ENCODE peak calls at places on chromosomes 11 and 22, in five cellular contexts. One of them, this sample, is unnamed.

GRCh38 chr11:94934362-94934761 is 39.0 kb downstream of the CWC15 start:
- DNase-seq in H1: no peak
- DNase-seq in trophoblast cell: no peak
- DNase-seq in neuronal stem cell: no peak
- DNase-seq in mesenchymal stem cell: peak
- DNase-seq in this sample: peak

GRCh38 chr22:17919276-17920144 is 104.9 kb downstream of the MICAL3 start:
- DNase-seq in H1: no peak
- DNase-seq in trophoblast cell: peak
- DNase-seq in neuronal stem cell: no peak
- DNase-seq in mesenchymal stem cell: peak
- DNase-seq in this sample: peak

GRCh38 chr22:48576333-48577013 is 1251.2 kb downstream of the BRD1 start:
- DNase-seq in H1: no peak
- DNase-seq in trophoblast cell: no peak
- DNase-seq in neuronal stem cell: peak
- DNase-seq in mesenchymal stem cell: no peak
- DNase-seq in this sample: peak

GRCh38 chr11:121416909-121417567 is 35.1 kb upstream of the SORL1 start:
- DNase-seq in H1: no peak
- DNase-seq in trophoblast cell: peak
- DNase-seq in neuronal stem cell: no peak
- DNase-seq in mesenchymal stem cell: peak
- DNase-seq in this sample: no peak

GRCh38 chr11:61596539-61596938 is 15.7 kb upstream of the SYT7 start:
- DNase-seq in H1: no peak
- DNase-seq in trophoblast cell: no peak
- DNase-seq in neuronal stem cell: no peak
- DNase-seq in mesenchymal stem cell: no peak
- DNase-seq in this sample: no peak

GRCh38 chr11:134397304-134398078 is 14.6 kb downstream of the B3GAT1 start:
- DNase-seq in H1: no peak
- DNase-seq in trophoblast cell: no peak
- DNase-seq in neuronal stem cell: no peak
- DNase-seq in mesenchymal stem cell: no peak
- DNase-seq in this sample: no peak

GRCh38 chr11:124676386-124676785 is 2.7 kb downstream of the SPA17 start:
- DNase-seq in H1: no peak
- DNase-seq in trophoblast cell: no peak
- DNase-seq in neuronal stem cell: no peak
- DNase-seq in mesenchymal stem cell: no peak
- DNase-seq in this sample: no peak

GRCh38 chr11:112744041-112744440 is 217.2 kb upstream of the NCAM1 start:
- DNase-seq in H1: no peak
- DNase-seq in trophoblast cell: no peak
- DNase-seq in neuronal stem cell: no peak
- DNase-seq in mesenchymal stem cell: no peak
- DNase-seq in this sample: no peak

GRCh38 chr11:132704796-132705375 is 827.4 kb downstream of the OPCML start:
- DNase-seq in H1: no peak
- DNase-seq in trophoblast cell: no peak
- DNase-seq in neuronal stem cell: no peak
- DNase-seq in mesenchymal stem cell: no peak
- DNase-seq in this sample: no peak

GRCh38 chr11:117259417-117259816 is 26.9 kb downstream of the RNF214 start:
- DNase-seq in H1: no peak
- DNase-seq in trophoblast cell: no peak
- DNase-seq in neuronal stem cell: no peak
- DNase-seq in mesenchymal stem cell: no peak
- DNase-seq in this sample: no peak

GRCh38 chr11:121406291-121406690 is 45.8 kb upstream of the SORL1 start:
- DNase-seq in H1: peak
- DNase-seq in trophoblast cell: no peak
- DNase-seq in neuronal stem cell: no peak
- DNase-seq in mesenchymal stem cell: no peak
- DNase-seq in this sample: peak

GRCh38 chr22:30876925-30877553 is 91.5 kb downstream of the MORC2 start:
- DNase-seq in H1: no peak
- DNase-seq in trophoblast cell: no peak
- DNase-seq in neuronal stem cell: no peak
- DNase-seq in mesenchymal stem cell: no peak
- DNase-seq in this sample: no peak

GRCh38 chr11:77884186-77884828 is 63.4 kb downstream of the AAMDC start:
- DNase-seq in H1: no peak
- DNase-seq in trophoblast cell: peak
- DNase-seq in neuronal stem cell: no peak
- DNase-seq in mesenchymal stem cell: peak
- DNase-seq in this sample: no peak

GRCh38 chr22:36765943-36766450 is 9.9 kb downstream of the IFT27 start:
- DNase-seq in H1: no peak
- DNase-seq in trophoblast cell: no peak
- DNase-seq in neuronal stem cell: no peak
- DNase-seq in mesenchymal stem cell: no peak
- DNase-seq in this sample: no peak

GRCh38 chr22:43857367-43857766 is 4.9 kb downstream of the SULT4A1 start:
- DNase-seq in H1: no peak
- DNase-seq in trophoblast cell: no peak
- DNase-seq in neuronal stem cell: no peak
- DNase-seq in mesenchymal stem cell: no peak
- DNase-seq in this sample: no peak

GRCh38 chr11:85536438-85536837 is 90.7 kb downstream of the DLG2 start:
- DNase-seq in H1: no peak
- DNase-seq in trophoblast cell: no peak
- DNase-seq in neuronal stem cell: no peak
- DNase-seq in mesenchymal stem cell: no peak
- DNase-seq in this sample: no peak

GRCh38 chr22:44584256-44584902 is 86.3 kb upstream of the RTL6 start:
- DNase-seq in H1: no peak
- DNase-seq in trophoblast cell: no peak
- DNase-seq in neuronal stem cell: no peak
- DNase-seq in mesenchymal stem cell: no peak
- DNase-seq in this sample: peak

GRCh38 chr11:86115542-86116385 is 46.9 kb upstream of the PICALM start:
- DNase-seq in H1: no peak
- DNase-seq in trophoblast cell: no peak
- DNase-seq in neuronal stem cell: no peak
- DNase-seq in mesenchymal stem cell: no peak
- DNase-seq in this sample: no peak

GRCh38 chr11:69644071-69644961 is 3.4 kb downstream of the CCND1 start:
- DNase-seq in H1: no peak
- DNase-seq in trophoblast cell: no peak
- DNase-seq in neuronal stem cell: no peak
- DNase-seq in mesenchymal stem cell: peak
- DNase-seq in this sample: no peak

GRCh38 chr11:11215058-11215815 is 137.8 kb downstream of the CSNK2A3 start:
- DNase-seq in H1: no peak
- DNase-seq in trophoblast cell: no peak
- DNase-seq in neuronal stem cell: no peak
- DNase-seq in mesenchymal stem cell: no peak
- DNase-seq in this sample: no peak

GRCh38 chr22:29769723-29770321 is 2.7 kb downstream of the UQCR10 start:
- DNase-seq in H1: no peak
- DNase-seq in trophoblast cell: no peak
- DNase-seq in neuronal stem cell: no peak
- DNase-seq in mesenchymal stem cell: no peak
- DNase-seq in this sample: no peak

GRCh38 chr22:29766632-29767288 is at the start of gene ZMAT5:
- DNase-seq in H1: peak
- DNase-seq in trophoblast cell: peak
- DNase-seq in neuronal stem cell: peak
- DNase-seq in mesenchymal stem cell: peak
- DNase-seq in this sample: peak

GRCh38 chr22:29768052-29768680 is 997 bp downstream of the UQCR10 start:
- DNase-seq in H1: no peak
- DNase-seq in trophoblast cell: no peak
- DNase-seq in neuronal stem cell: no peak
- DNase-seq in mesenchymal stem cell: peak
- DNase-seq in this sample: no peak

GRCh38 chr22:29765905-29766631 is 739 bp downstream of the ZMAT5 start:
- DNase-seq in H1: no peak
- DNase-seq in trophoblast cell: no peak
- DNase-seq in neuronal stem cell: peak
- DNase-seq in mesenchymal stem cell: no peak
- DNase-seq in this sample: no peak

GRCh38 chr22:29767289-29768051 is at the start of gene UQCR10:
- DNase-seq in H1: peak
- DNase-seq in trophoblast cell: peak
- DNase-seq in neuronal stem cell: peak
- DNase-seq in mesenchymal stem cell: peak
- DNase-seq in this sample: peak
- H3K14ac ChIP-seq in H1: no peak
- H3K14ac ChIP-seq in trophoblast cell: peak
- H3K14ac ChIP-seq in neuronal stem cell: peak
- H3K14ac ChIP-seq in mesenchymal stem cell: peak
- H3K14ac ChIP-seq in this sample: peak

GRCh38 chr11:34656062-34656720 is 35.3 kb downstream of the EHF start:
- DNase-seq in H1: no peak
- DNase-seq in trophoblast cell: no peak
- DNase-seq in neuronal stem cell: no peak
- DNase-seq in mesenchymal stem cell: peak
- DNase-seq in this sample: no peak

GRCh38 chr11:34653851-34654490 is 33.1 kb downstream of the EHF start:
- DNase-seq in H1: no peak
- DNase-seq in trophoblast cell: peak
- DNase-seq in neuronal stem cell: no peak
- DNase-seq in mesenchymal stem cell: peak
- DNase-seq in this sample: no peak

GRCh38 chr11:34653031-34653430 is 32.1 kb downstream of the EHF start:
- DNase-seq in H1: no peak
- DNase-seq in trophoblast cell: no peak
- DNase-seq in neuronal stem cell: no peak
- DNase-seq in mesenchymal stem cell: no peak
- DNase-seq in this sample: no peak

GRCh38 chr11:34655335-34656008 is 34.6 kb downstream of the EHF start:
- DNase-seq in H1: no peak
- DNase-seq in trophoblast cell: no peak
- DNase-seq in neuronal stem cell: no peak
- DNase-seq in mesenchymal stem cell: peak
- DNase-seq in this sample: no peak

DNA sequence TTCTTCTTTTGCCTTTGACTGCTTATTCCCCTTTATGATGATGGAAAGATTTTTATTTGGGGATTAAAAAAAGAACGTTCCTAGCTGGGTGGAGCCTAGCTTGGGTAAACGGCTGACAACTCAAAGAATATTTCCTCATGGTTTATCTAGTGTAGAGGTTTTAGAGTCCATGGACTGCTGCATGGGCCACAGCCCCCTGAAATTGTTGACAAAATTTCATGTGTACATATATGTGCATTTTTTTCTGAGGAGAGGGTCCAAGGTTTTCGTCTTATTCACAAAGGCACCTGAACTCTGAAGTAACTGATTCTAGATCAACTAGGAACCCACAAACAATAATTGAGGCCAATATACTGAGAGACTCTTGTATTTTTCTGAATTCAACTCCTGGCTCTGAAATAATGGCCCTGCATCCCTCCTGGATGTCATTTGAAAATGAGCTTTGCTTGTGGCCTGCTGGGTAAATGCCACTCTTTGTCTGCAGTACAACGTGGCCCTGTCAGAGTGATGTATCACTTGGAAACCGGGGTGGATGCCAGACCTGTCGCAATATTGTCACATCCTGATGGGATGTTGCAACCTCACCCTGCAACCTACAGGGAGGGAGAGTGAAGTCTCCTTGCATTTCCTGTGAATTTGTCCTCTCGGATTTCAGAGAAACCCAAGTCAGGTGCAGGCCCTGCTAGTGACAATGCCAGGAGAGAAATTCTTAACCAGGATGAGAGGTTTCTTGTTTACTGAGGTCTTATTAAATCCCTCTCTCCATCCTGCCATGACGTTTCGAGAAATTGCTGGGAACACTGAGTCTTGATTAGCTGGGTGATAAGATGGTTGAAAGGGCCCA is 33.8 kb downstream of the EHF start:
- DNase-seq in H1: no peak
- DNase-seq in trophoblast cell: peak
- DNase-seq in neuronal stem cell: no peak
- DNase-seq in mesenchymal stem cell: peak
- DNase-seq in this sample: peak
- H3K23ac ChIP-seq in H1: no peak
- H3K23ac ChIP-seq in trophoblast cell: no peak
- H3K23ac ChIP-seq in neuronal stem cell: no peak
- H3K23ac ChIP-seq in mesenchymal stem cell: no peak
- H3K23ac ChIP-seq in this sample: no peak

DNA sequence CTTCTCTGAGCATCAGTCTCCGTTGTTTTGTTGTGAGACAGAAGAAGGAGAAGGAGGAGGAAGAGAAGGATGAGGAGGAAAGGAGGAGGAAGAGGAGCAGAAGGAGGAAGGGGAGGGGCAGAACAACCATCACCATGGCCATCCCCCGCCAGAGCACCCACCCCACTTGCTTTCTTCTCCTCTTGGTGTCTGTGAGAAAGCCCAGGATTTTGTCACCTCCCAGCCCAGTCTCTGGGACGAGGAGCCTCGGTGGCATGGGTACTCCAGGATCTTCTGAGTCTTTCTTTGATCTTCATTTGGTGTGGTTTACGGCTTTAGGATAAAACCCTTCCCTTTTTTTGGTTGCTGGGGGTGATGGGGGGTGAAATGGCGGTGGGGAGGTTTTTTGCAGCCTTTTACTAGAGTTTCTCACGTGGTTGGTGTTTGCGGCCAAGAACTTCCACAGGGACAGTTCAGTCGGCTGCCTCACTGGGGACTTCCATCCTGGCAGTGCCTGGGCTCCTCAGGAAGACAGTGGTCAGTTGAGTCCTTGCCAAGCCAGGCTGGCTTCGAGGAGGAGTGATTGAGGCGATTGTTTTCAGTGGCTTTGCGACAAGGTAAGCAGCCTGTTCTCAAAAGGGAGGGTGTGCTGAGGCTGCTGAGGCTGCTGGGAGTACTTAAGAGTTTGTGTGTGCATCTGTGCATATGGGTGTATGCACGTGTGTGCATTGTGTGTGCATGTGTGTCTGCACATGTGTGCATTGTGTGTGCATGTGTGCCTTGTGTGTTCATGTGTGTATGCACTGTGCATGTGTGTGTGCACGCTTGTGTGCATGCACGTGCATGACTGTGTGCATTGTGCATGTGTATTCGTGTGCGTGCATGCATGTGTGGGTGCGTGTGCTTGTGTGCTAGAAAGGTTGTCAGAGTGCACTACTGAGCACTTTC is 567.5 kb downstream of the TBC1D22A start:
- DNase-seq in H1: no peak
- DNase-seq in trophoblast cell: no peak
- DNase-seq in neuronal stem cell: no peak
- DNase-seq in mesenchymal stem cell: no peak
- DNase-seq in this sample: no peak
- H3K14ac ChIP-seq in H1: no peak
- H3K14ac ChIP-seq in trophoblast cell: no peak
- H3K14ac ChIP-seq in neuronal stem cell: no peak
- H3K14ac ChIP-seq in mesenchymal stem cell: no peak
- H3K14ac ChIP-seq in this sample: no peak

DNA sequence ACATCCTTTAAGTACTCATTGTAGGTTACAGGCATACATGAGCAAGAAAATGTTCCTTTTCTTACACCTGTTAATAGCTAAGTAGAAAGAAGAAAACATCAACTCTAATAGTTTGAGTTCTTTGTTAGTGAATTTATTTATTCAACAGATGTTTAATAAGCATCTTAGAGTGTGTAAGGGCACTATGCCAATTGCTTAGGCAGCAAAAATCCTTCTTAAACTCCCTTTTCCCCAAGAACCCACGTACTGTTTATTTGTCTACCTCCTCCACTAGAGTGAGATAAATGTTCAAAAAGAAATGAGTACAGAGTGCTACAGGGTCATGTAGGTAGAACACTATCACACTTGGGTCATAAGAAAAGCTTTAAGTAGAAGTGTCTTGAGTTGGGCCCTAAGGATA is 131.4 kb downstream of the CD44 start:
- DNase-seq in H1: no peak
- DNase-seq in trophoblast cell: no peak
- DNase-seq in neuronal stem cell: no peak
- DNase-seq in mesenchymal stem cell: no peak
- DNase-seq in this sample: no peak
- H3K23ac ChIP-seq in H1: no peak
- H3K23ac ChIP-seq in trophoblast cell: no peak
- H3K23ac ChIP-seq in neuronal stem cell: no peak
- H3K23ac ChIP-seq in mesenchymal stem cell: no peak
- H3K23ac ChIP-seq in this sample: no peak